ENCODE peak calls at places on chromosomes 4 and X, in four cellular contexts. One of them, this sample, is unnamed.

GRCh38 chrX:107731831-107732502 is 43.6 kb downstream of the TSC22D3 start:
- DNase-seq in H1: no peak
- DNase-seq in K562: peak
- DNase-seq in HepG2: no peak
- DNase-seq in this sample: peak

GRCh38 chr4:39394706-39395105 is 12.0 kb upstream of the KLB start:
- DNase-seq in H1: no peak
- DNase-seq in K562: no peak
- DNase-seq in HepG2: no peak
- DNase-seq in this sample: no peak

GRCh38 chr4:25234390-25235367 is 846 bp downstream of the PI4K2B start:
- DNase-seq in H1: peak
- DNase-seq in K562: peak
- DNase-seq in HepG2: peak
- DNase-seq in this sample: peak

GRCh38 chr4:8606966-8607365 is 14.4 kb downstream of the CPZ start:
- DNase-seq in H1: no peak
- DNase-seq in K562: no peak
- DNase-seq in HepG2: no peak
- DNase-seq in this sample: no peak

GRCh38 chrX:26253526-26253925 is 37.6 kb downstream of the MAGEB5 start:
- DNase-seq in H1: no peak
- DNase-seq in K562: no peak
- DNase-seq in HepG2: no peak
- DNase-seq in this sample: no peak

GRCh38 chrX:39605183-39605582 is 492.6 kb downstream of the BCOR start:
- DNase-seq in H1: no peak
- DNase-seq in K562: no peak
- DNase-seq in HepG2: no peak
- DNase-seq in this sample: no peak

GRCh38 chrX:54178100-54178940 is 4.7 kb downstream of the FAM120C start:
- DNase-seq in H1: no peak
- DNase-seq in K562: no peak
- DNase-seq in HepG2: peak
- DNase-seq in this sample: peak

GRCh38 chrX:69163936-69164741 is 1.1 kb downstream of the PJA1 start:
- DNase-seq in H1: no peak
- DNase-seq in K562: peak
- DNase-seq in HepG2: no peak
- DNase-seq in this sample: no peak

GRCh38 chr4:188178276-188178675 is 39.0 kb downstream of the TRIML1 start:
- DNase-seq in H1: no peak
- DNase-seq in K562: no peak
- DNase-seq in HepG2: no peak
- DNase-seq in this sample: peak

GRCh38 chr4:162782778-162783507 is 383.7 kb downstream of the NAF1 start:
- DNase-seq in H1: no peak
- DNase-seq in K562: peak
- DNase-seq in HepG2: no peak
- DNase-seq in this sample: no peak

GRCh38 chr4:151192556-151193235 is 84.3 kb upstream of the PRSS48 start:
- DNase-seq in H1: no peak
- DNase-seq in K562: no peak
- DNase-seq in HepG2: no peak
- DNase-seq in this sample: no peak

GRCh38 chrX:15721911-15722310 is 16.2 kb upstream of the CA5B start:
- DNase-seq in H1: no peak
- DNase-seq in K562: no peak
- DNase-seq in HepG2: no peak
- DNase-seq in this sample: no peak

GRCh38 chr4:107838763-107839162 is 14.0 kb downstream of the SGMS2 start:
- DNase-seq in H1: no peak
- DNase-seq in K562: no peak
- DNase-seq in HepG2: no peak
- DNase-seq in this sample: no peak

GRCh38 chr4:48483777-48484493 is 792 bp downstream of the SLC10A4 start:
- DNase-seq in H1: peak
- DNase-seq in K562: peak
- DNase-seq in HepG2: no peak
- DNase-seq in this sample: peak

GRCh38 chrX:21479695-21480280 is 105.6 kb downstream of the CNKSR2 start:
- DNase-seq in H1: no peak
- DNase-seq in K562: peak
- DNase-seq in HepG2: peak
- DNase-seq in this sample: peak

GRCh38 chr4:17332483-17332882 is 179.4 kb downstream of the QDPR start:
- DNase-seq in H1: no peak
- DNase-seq in K562: no peak
- DNase-seq in HepG2: no peak
- DNase-seq in this sample: no peak

GRCh38 chr4:156830356-156830755 is 141.2 kb downstream of the PDGFC start:
- DNase-seq in H1: no peak
- DNase-seq in K562: no peak
- DNase-seq in HepG2: peak
- DNase-seq in this sample: no peak

GRCh38 chrX:7108995-7109634 is 38.4 kb upstream of the STS start:
- DNase-seq in H1: no peak
- DNase-seq in K562: no peak
- DNase-seq in HepG2: no peak
- DNase-seq in this sample: no peak

GRCh38 chr4:107888237-107888636 is 43.1 kb upstream of the CYP2U1 start:
- DNase-seq in H1: no peak
- DNase-seq in K562: peak
- DNase-seq in HepG2: no peak
- DNase-seq in this sample: no peak

GRCh38 chr4:121690001-121690400 is 6.8 kb downstream of the ANXA5 start:
- DNase-seq in H1: no peak
- DNase-seq in K562: no peak
- DNase-seq in HepG2: no peak
- DNase-seq in this sample: no peak

GRCh38 chrX:19629541-19629940 is 114.2 kb upstream of the MAP3K15 start:
- DNase-seq in H1: no peak
- DNase-seq in K562: no peak
- DNase-seq in HepG2: no peak
- DNase-seq in this sample: no peak

GRCh38 chr4:94298725-94299252 is 43.8 kb downstream of the HPGDS start:
- DNase-seq in H1: no peak
- DNase-seq in K562: peak
- DNase-seq in HepG2: peak
- DNase-seq in this sample: no peak

GRCh38 chrX:68728186-68728585 is 80.7 kb downstream of the STARD8 start:
- DNase-seq in H1: no peak
- DNase-seq in K562: no peak
- DNase-seq in HepG2: no peak
- DNase-seq in this sample: no peak

GRCh38 chrX:110293658-110294453 is 24.0 kb downstream of the AMMECR1 start:
- DNase-seq in H1: no peak
- DNase-seq in K562: peak
- DNase-seq in HepG2: no peak
- DNase-seq in this sample: no peak

GRCh38 chr4:76963136-76963477 is 13.6 kb downstream of the SEPTIN11 start:
- DNase-seq in H1: no peak
- DNase-seq in K562: no peak
- DNase-seq in HepG2: no peak
- DNase-seq in this sample: no peak

GRCh38 chr4:98517444-98518021 is 140.9 kb downstream of the TSPAN5 start:
- DNase-seq in H1: no peak
- DNase-seq in K562: peak
- DNase-seq in HepG2: peak
- DNase-seq in this sample: no peak

GRCh38 chrX:16250296-16250695 is 83.0 kb downstream of the MAGEB17 start:
- DNase-seq in H1: no peak
- DNase-seq in K562: no peak
- DNase-seq in HepG2: no peak
- DNase-seq in this sample: no peak

GRCh38 chrX:21529771-21530170 is 128.4 kb downstream of the KLHL34 start:
- DNase-seq in H1: no peak
- DNase-seq in K562: no peak
- DNase-seq in HepG2: no peak
- DNase-seq in this sample: no peak

GRCh38 chr4:76772498-76773106 is 125.3 kb downstream of the SOWAHB start:
- DNase-seq in H1: no peak
- DNase-seq in K562: peak
- DNase-seq in HepG2: no peak
- DNase-seq in this sample: peak

GRCh38 chr4:7075962-7076693 is 8.3 kb upstream of the GRPEL1 start:
- DNase-seq in H1: no peak
- DNase-seq in K562: no peak
- DNase-seq in HepG2: peak
- DNase-seq in this sample: no peak
- TF ChIP-seq RNF2 in H1: no peak
- TF ChIP-seq RNF2 in K562: no peak
- TF ChIP-seq RNF2 in HepG2: no peak
- TF ChIP-seq RNF2 in this sample: no peak

GRCh38 chr4:183249854-183250253 is 70.2 kb downstream of the CLDN22 start:
- DNase-seq in H1: no peak
- DNase-seq in K562: peak
- DNase-seq in HepG2: peak
- DNase-seq in this sample: peak
- TF ChIP-seq RAD21 in H1: peak
- TF ChIP-seq RAD21 in K562: peak
- TF ChIP-seq RAD21 in HepG2: peak
- TF ChIP-seq RAD21 in this sample: peak

GRCh38 chr4:948936-949300 is 16.7 kb downstream of the TMEM175 start:
- DNase-seq in H1: no peak
- DNase-seq in K562: no peak
- DNase-seq in HepG2: no peak
- DNase-seq in this sample: no peak

GRCh38 chr4:947491-947971 is 15.3 kb downstream of the TMEM175 start:
- DNase-seq in H1: no peak
- DNase-seq in K562: no peak
- DNase-seq in HepG2: no peak
- DNase-seq in this sample: no peak

GRCh38 chr4:949656-950055 is 17.4 kb downstream of the TMEM175 start:
- DNase-seq in H1: no peak
- DNase-seq in K562: no peak
- DNase-seq in HepG2: no peak
- DNase-seq in this sample: no peak

GRCh38 chr4:946517-947471 is 14.5 kb downstream of the TMEM175 start:
- DNase-seq in H1: peak
- DNase-seq in K562: no peak
- DNase-seq in HepG2: no peak
- DNase-seq in this sample: no peak

GRCh38 chr4:948101-948935 is 16.1 kb downstream of the TMEM175 start:
- DNase-seq in H1: no peak
- DNase-seq in K562: no peak
- DNase-seq in HepG2: peak
- DNase-seq in this sample: no peak
- TF ChIP-seq JUN in H1: no peak
- TF ChIP-seq JUN in K562: no peak
- TF ChIP-seq JUN in HepG2: no peak
- TF ChIP-seq JUN in this sample: no peak

DNA sequence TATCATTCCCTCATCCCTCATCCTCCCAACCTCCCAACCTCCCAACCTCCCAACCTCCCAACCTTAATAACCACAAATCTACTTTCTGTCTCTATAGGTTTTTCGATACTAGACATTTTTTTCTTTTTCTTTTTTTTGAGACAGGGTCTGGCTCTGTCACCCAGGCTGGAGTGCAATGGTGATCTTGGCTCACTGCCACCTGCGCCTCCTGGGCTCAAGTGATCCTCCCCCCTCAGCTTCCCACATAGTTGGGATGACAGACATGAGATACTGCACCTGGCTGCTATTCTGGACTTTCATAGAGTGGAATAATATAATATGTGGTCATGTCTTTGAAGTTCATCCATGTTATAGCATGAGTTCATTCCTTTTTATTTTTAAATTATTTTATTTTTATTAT is 39.5 kb upstream of the ZFX start:
- DNase-seq in H1: no peak
- DNase-seq in K562: peak
- DNase-seq in HepG2: no peak
- DNase-seq in this sample: no peak
- TF ChIP-seq RNF2 in H1: no peak
- TF ChIP-seq RNF2 in K562: no peak
- TF ChIP-seq RNF2 in HepG2: no peak
- TF ChIP-seq RNF2 in this sample: no peak

GRCh38 chr4:79334341-79334740 is 8.5 kb upstream of the NAA11 start:
- DNase-seq in H1: no peak
- DNase-seq in K562: no peak
- DNase-seq in HepG2: no peak
- DNase-seq in this sample: no peak

GRCh38 chr4:79340568-79340967 is 14.7 kb upstream of the NAA11 start:
- DNase-seq in H1: no peak
- DNase-seq in K562: no peak
- DNase-seq in HepG2: no peak
- DNase-seq in this sample: no peak

GRCh38 chr4:79331126-79331876 is 5.4 kb upstream of the NAA11 start:
- DNase-seq in H1: no peak
- DNase-seq in K562: peak
- DNase-seq in HepG2: no peak
- DNase-seq in this sample: peak

GRCh38 chr4:79338148-79338547 is 12.3 kb upstream of the NAA11 start:
- DNase-seq in H1: no peak
- DNase-seq in K562: no peak
- DNase-seq in HepG2: no peak
- DNase-seq in this sample: no peak

GRCh38 chr4:79334783-79335182 is 8.9 kb upstream of the NAA11 start:
- DNase-seq in H1: no peak
- DNase-seq in K562: no peak
- DNase-seq in HepG2: no peak
- DNase-seq in this sample: no peak
- TF ChIP-seq RAD21 in H1: no peak
- TF ChIP-seq RAD21 in K562: no peak
- TF ChIP-seq RAD21 in HepG2: no peak
- TF ChIP-seq RAD21 in this sample: no peak

This sample was measured in A549.